ENCODE peak calls at places on chromosomes 5 and 9, in six cellular contexts. J is Kasumi-1; L is naive thymus-derived CD8-positive, alpha-beta T cell; V is heart left ventricle; P is activated T-cell treated with anti-CD3 and anti-CD28 coated beads for 1 hour; D is NCI-H1105. U is an unnamed sample.

GRCh38 chr5:44001675-44002380 is 387.4 kb downstream of the FGF10 start:
- DNase-seq in J (no peak), L (no peak), D (no peak), V (no peak), P (no peak), U (no peak)

GRCh38 chr5:79562351-79563246 is 48.7 kb upstream of the HOMER1 start:
- DNase-seq in J (no peak), V (no peak), D (no peak), P (no peak), L (no peak), U (no peak)

GRCh38 chr9:87725356-87725899 is 491 bp upstream of the CTSL start:
- DNase-seq in V (peak), L (no peak), J (no peak), D (no peak), P (no peak), U (no peak)

GRCh38 chr9:14812806-14813205 is 90.3 kb upstream of the CER1 start:
- DNase-seq in L (no peak), V (no peak), J (no peak), D (no peak), P (no peak), U (no peak)

GRCh38 chr9:129494113-129494789 is 126.7 kb downstream of the C9orf50 start:
- DNase-seq in L (no peak), J (no peak), D (no peak), V (no peak), P (no peak), U (no peak)

GRCh38 chr9:36401179-36401740 is 1.2 kb upstream of the RNF38 start:
- DNase-seq in P (no peak), J (peak), L (no peak), V (no peak), D (no peak), U (no peak)

GRCh38 chr5:134026521-134027202 is 21.9 kb upstream of the VDAC1 start:
- DNase-seq in J (peak), P (peak), D (no peak), V (peak), L (peak), U (no peak)

GRCh38 chr9:103397868-103398600 is 402.9 kb downstream of the CYLC2 start:
- DNase-seq in D (no peak), J (peak), V (no peak), L (no peak), P (no peak), U (no peak)

GRCh38 chr9:105647595-105648349 is 14.5 kb upstream of the TAL2 start:
- DNase-seq in L (no peak), D (no peak), J (no peak), V (no peak), P (no peak), U (no peak)

GRCh38 chr5:82885657-82886389 is 191.4 kb downstream of the TMEM167A start:
- DNase-seq in V (no peak), L (no peak), P (no peak), J (peak), D (no peak), U (no peak)

GRCh38 chr5:93328833-93329232 is 252.2 kb downstream of the NR2F1-AS1 start:
- DNase-seq in P (no peak), J (no peak), L (no peak), V (no peak), D (peak), U (no peak)

GRCh38 chr5:100731768-100732167 is 171.3 kb downstream of the ST8SIA4 start:
- DNase-seq in P (no peak), D (no peak), V (no peak), L (no peak), J (no peak), U (peak)

GRCh38 chr5:110809006-110809405 is 70.2 kb downstream of the SLC25A46 start:
- DNase-seq in V (no peak), J (no peak), L (no peak), P (no peak), D (no peak), U (no peak)